ENCODE peak calls at places on chromosome 22, in eight cellular contexts. B is IMR-90, A is aorta, S is left colon, I is cardiac muscle cell, H is HCEC 1CT, Z is ureter, U is fibroblast of pulmonary artery. Y is an unnamed sample.

GRCh38 chr22:45445031-45445710 is 31.7 kb downstream of the RIBC2 start:
- DNase-seq in S (no peak), I (peak; percentile 28), U (no peak), A (no peak), B (no peak), H (no peak), Z (no peak), Y (no peak)

GRCh38 chr22:38751422-38752346 is 4.1 kb downstream of the SUN2 start:
- DNase-seq in H (no peak), Z (no peak), B (no peak), A (no peak), U (no peak), I (no peak), S (peak; percentile 69), Y (no peak)

GRCh38 chr22:49880281-49880680 is 26.6 kb downstream of the ZBED4 start:
- DNase-seq in A (no peak), I (no peak), H (no peak), B (no peak), Z (no peak), U (no peak), S (no peak), Y (peak; percentile 33)

GRCh38 chr22:29224859-29225410 is 19.2 kb downstream of the EMID1 start:
- DNase-seq in S (no peak), I (no peak), Z (no peak), B (no peak), U (no peak), H (no peak), A (no peak), Y (peak; percentile 7)

GRCh38 chr22:38760477-38761201 is 4.8 kb upstream of the SUN2 start:
- DNase-seq in H (no peak), A (no peak), S (no peak), I (peak; percentile 47), B (peak; percentile 43), U (peak; percentile 46), Z (no peak), Y (peak; percentile 83)

GRCh38 chr22:23219787-23220484 is 39.6 kb downstream of the BCR start:
- DNase-seq in I (no peak), H (peak; percentile 53), S (peak; percentile 48), B (peak; percentile 61), A (peak; percentile 83), U (peak; percentile 40), Z (no peak), Y (peak; percentile 66)

GRCh38 chr22:43101306-43101705 is 9.2 kb upstream of the BIK start:
- DNase-seq in Z (no peak), U (peak; percentile 37), I (peak; percentile 86), A (no peak), H (no peak), S (no peak), B (no peak), Y (no peak)

GRCh38 chr22:36430863-36431262 is 43.1 kb upstream of the MYH9 start:
- DNase-seq in B (peak; percentile 53), H (no peak), U (no peak), I (no peak), Z (no peak), S (no peak), A (no peak), Y (no peak)

GRCh38 chr22:19610518-19611253 is 86.5 kb upstream of the CLDN5 start:
- DNase-seq in Z (no peak), B (no peak), S (no peak), H (no peak), U (no peak), I (no peak), A (peak; percentile 48), Y (no peak)

GRCh38 chr22:24482586-24482985 is 12.5 kb upstream of the UPB1 start:
- DNase-seq in Z (no peak), B (peak; percentile 79), U (peak; percentile 78), H (peak; percentile 79), S (no peak), I (no peak), A (no peak), Y (no peak)

GRCh38 chr22:31327786-31328544 is 18.2 kb downstream of the PATZ1 start:
- DNase-seq in B (no peak), U (no peak), H (no peak), I (no peak), A (no peak), Z (no peak), S (no peak), Y (no peak)

GRCh38 chr22:40310081-40310770 is 36.1 kb upstream of the ADSL start:
- DNase-seq in U (peak; percentile 36), S (no peak), I (no peak), Z (no peak), H (peak; percentile 72), B (peak; percentile 93), A (no peak), Y (no peak)

GRCh38 chr22:40431021-40431420 is 60.6 kb downstream of the SGSM3 start:
- DNase-seq in S (no peak), B (no peak), U (no peak), Z (no peak), H (no peak), I (no peak), A (no peak), Y (no peak)

GRCh38 chr22:44272330-44272729 is 40.4 kb downstream of the SHISAL1 start:
- DNase-seq in S (no peak), Z (no peak), U (no peak), H (no peak), A (no peak), B (no peak), I (no peak), Y (no peak)

GRCh38 chr22:24703101-24703500 is 71.4 kb downstream of the PIWIL3 start:
- DNase-seq in A (no peak), U (peak; percentile 61), S (peak; percentile 48), H (no peak), B (peak; percentile 74), Z (no peak), I (no peak), Y (no peak)

GRCh38 chr22:49007013-49007653 is 820.5 kb downstream of the BRD1 start:
- DNase-seq in Z (no peak), S (no peak), I (no peak), U (no peak), H (no peak), B (no peak), A (peak; percentile 69), Y (no peak)

GRCh38 chr22:24772493-24773220 is 1.9 kb downstream of the PIWIL3 start:
- DNase-seq in H (peak; percentile 55), U (peak; percentile 79), S (no peak), B (peak; percentile 54), Z (peak; percentile 24), I (peak; percentile 53), A (no peak), Y (peak; percentile 30)

GRCh38 chr22:32416556-32417085 is 4.6 kb upstream of the RTCB start:
- DNase-seq in H (no peak), B (no peak), I (no peak), S (no peak), Z (no peak), A (no peak), U (no peak), Y (no peak)

GRCh38 chr22:49996192-49996531 is 16.4 kb downstream of the IL17REL start:
- DNase-seq in U (no peak), I (no peak), S (peak; percentile 57), A (no peak), Z (no peak), H (no peak), B (no peak), Y (no peak)

Y was measured in glutamatergic neuron.